ENCODE peak calls at places on chromosomes 16 and 17, in five cellular contexts. I is H9, B is neuronal stem cell, O is mesenchymal stem cell, G is H1. T is an unnamed sample.

GRCh38 chr16:90020838-90021382 is 1.7 kb upstream of the DBNDD1 start:
- DNase-seq in I (no peak), O (no peak), B (no peak), G (no peak), T (no peak)

GRCh38 chr16:88633684-88634140 is 4.7 kb upstream of the IL17C start:
- DNase-seq in B (no peak), G (peak; percentile 73), O (peak; percentile 57), I (peak; percentile 86), T (peak; percentile 18)

GRCh38 chr17:69597898-69598692 is 183.6 kb downstream of the MAP2K6 start:
- DNase-seq in G (no peak), B (no peak), I (no peak), O (peak; percentile 77), T (peak; percentile 25)

GRCh38 chr16:30060354-30061194 is 5.0 kb upstream of the ALDOA start:
- DNase-seq in O (peak; percentile 52), B (no peak), G (no peak), I (no peak), T (peak; percentile 71)

GRCh38 chr16:71409038-71409775 is 32.6 kb downstream of the TLE7 start:
- DNase-seq in B (no peak), O (no peak), G (no peak), I (no peak), T (no peak)

GRCh38 chr17:45307290-45308015 is 9.4 kb downstream of the MAP3K14 start:
- DNase-seq in B (no peak), G (no peak), I (no peak), O (peak; percentile 82), T (peak; percentile 43)

GRCh38 chr17:77875881-77876509 is 82.5 kb upstream of the TNRC6C start:
- DNase-seq in B (no peak), G (no peak), I (no peak), O (peak; percentile 22), T (no peak)

GRCh38 chr17:59331929-59332889 is 754 bp downstream of the YPEL2 start:
- DNase-seq in O (peak; percentile 34), B (peak; percentile 36), I (no peak), G (peak; percentile 66), T (no peak)

GRCh38 chr16:46857261-46857962 is 26.4 kb upstream of the C16orf87 start:
- DNase-seq in I (no peak), O (peak; percentile 76), G (no peak), B (no peak), T (no peak)

GRCh38 chr16:86037999-86038922 is 139.3 kb downstream of the IRF8 start:
- DNase-seq in G (no peak), O (no peak), I (no peak), B (no peak), T (no peak)

GRCh38 chr17:29640413-29640812 is 17.7 kb upstream of the CORO6 start:
- DNase-seq in B (no peak), O (peak; percentile 50), I (no peak), G (no peak), T (peak; percentile 62)

GRCh38 chr17:64020068-64020766 is at the start of gene ICAM2:
- DNase-seq in B (no peak), G (no peak), O (no peak), I (no peak), T (no peak)

GRCh38 chr16:2715519-2715918 is 4.5 kb downstream of the PRSS27 start:
- DNase-seq in B (peak; percentile 40), O (peak; percentile 51), G (peak; percentile 80), I (peak; percentile 77), T (peak; percentile 81)

GRCh38 chr17:27226611-27227234 is 67.2 kb upstream of the WSB1 start:
- DNase-seq in I (no peak), G (no peak), B (no peak), O (peak; percentile 65), T (peak; percentile 17)

GRCh38 chr16:77297996-77298637 is 98.9 kb downstream of the SYCE1L start:
- DNase-seq in I (no peak), O (peak; percentile 40), B (no peak), G (no peak), T (peak; percentile 50)

GRCh38 chr17:77527394-77527793 is 386.6 kb downstream of the SEC14L1 start:
- DNase-seq in I (no peak), O (no peak), B (no peak), G (no peak), T (no peak)

GRCh38 chr16:53912155-53912554 is 208.2 kb downstream of the FTO start:
- DNase-seq in G (no peak), O (peak; percentile 69), I (no peak), B (no peak), T (peak; percentile 28)

GRCh38 chr16:50862818-50863672 is 121.2 kb downstream of the CYLD start:
- DNase-seq in G (peak; percentile 31), I (no peak), B (no peak), O (no peak), T (no peak)

GRCh38 chr17:36183001-36183810 is 6.8 kb upstream of the TBC1D3B start:
- DNase-seq in B (peak; percentile 77), O (peak; percentile 78), G (peak; percentile 89), I (peak; percentile 94), T (peak; percentile 46)

GRCh38 chr17:47741109-47741792 is 8.2 kb downstream of the TBX21 start:
- DNase-seq in O (no peak), I (peak; percentile 24), G (no peak), B (no peak), T (no peak)

GRCh38 chr17:2706911-2707510 is 4.6 kb downstream of the CLUH start:
- DNase-seq in G (no peak), O (no peak), I (no peak), B (no peak), T (no peak)

GRCh38 chr16:22265351-22265750 is 31.9 kb upstream of the POLR3E start:
- DNase-seq in I (no peak), B (no peak), G (no peak), O (no peak), T (peak; percentile 75)

GRCh38 chr17:83062011-83062817 is 17.2 kb upstream of the METRNL start:
- DNase-seq in O (no peak), I (peak; percentile 31), G (peak; percentile 36), B (no peak), T (no peak)

GRCh38 chr17:74499992-74500391 is 31.3 kb downstream of the CD300LB start:
- DNase-seq in G (no peak), I (no peak), O (no peak), B (no peak), T (no peak)

GRCh38 chr16:55204923-55205322 is 119.1 kb upstream of the IRX6 start:
- DNase-seq in B (no peak), I (no peak), G (no peak), O (no peak), T (no peak)

GRCh38 chr16:17396762-17397498 is 73.8 kb downstream of the XYLT1 start:
- DNase-seq in G (no peak), B (no peak), O (no peak), I (no peak), T (no peak)

GRCh38 chr16:55418586-55418985 is 60.4 kb upstream of the MMP2 start:
- DNase-seq in I (peak; percentile 35), B (no peak), G (no peak), O (no peak), T (peak; percentile 11)

GRCh38 chr17:38326996-38327792 is 16.6 kb downstream of the GPR179 start:
- DNase-seq in O (no peak), I (peak; percentile 30), B (no peak), G (no peak), T (no peak)

GRCh38 chr16:82280867-82281266 is 110.8 kb upstream of the MPHOSPH6 start:
- DNase-seq in O (no peak), B (no peak), I (no peak), G (no peak), T (no peak)

GRCh38 chr17:55450232-55450631 is 28.6 kb upstream of the MMD start:
- DNase-seq in G (no peak), B (no peak), I (no peak), O (no peak), T (no peak)

GRCh38 chr16:50666658-50667496 is 14.2 kb downstream of the SNX20 start:
- DNase-seq in O (no peak), G (no peak), B (no peak), I (peak; percentile 69), T (no peak)

GRCh38 chr17:31564883-31565297 is 173.4 kb downstream of the RAB11FIP4 start:
- DNase-seq in B (no peak), O (peak; percentile 62), I (peak; percentile 71), G (no peak), T (no peak)
- H2BK120ac ChIP-seq in B (no peak overlapping the region), O (no peak overlapping the region), I (no peak overlapping the region), G (no peak overlapping the region), T (no peak overlapping the region)

GRCh38 chr16:1691956-1692355 is 13.9 kb downstream of the JPT2 start:
- DNase-seq in O (peak; percentile 77), I (no peak), G (no peak), B (no peak), T (peak; percentile 98)

GRCh38 chr16:1691276-1691675 is 13.2 kb downstream of the JPT2 start:
- DNase-seq in I (no peak), G (no peak), B (no peak), O (peak; percentile 28), T (no peak)

GRCh38 chr16:1689853-1690252 is 11.8 kb downstream of the JPT2 start:
- DNase-seq in B (no peak), O (no peak), G (no peak), I (no peak), T (peak; percentile 82)

GRCh38 chr16:1688807-1689560 is 10.9 kb downstream of the JPT2 start:
- DNase-seq in G (no peak), I (no peak), O (peak; percentile 32), B (no peak), T (peak; percentile 98)

DNA sequence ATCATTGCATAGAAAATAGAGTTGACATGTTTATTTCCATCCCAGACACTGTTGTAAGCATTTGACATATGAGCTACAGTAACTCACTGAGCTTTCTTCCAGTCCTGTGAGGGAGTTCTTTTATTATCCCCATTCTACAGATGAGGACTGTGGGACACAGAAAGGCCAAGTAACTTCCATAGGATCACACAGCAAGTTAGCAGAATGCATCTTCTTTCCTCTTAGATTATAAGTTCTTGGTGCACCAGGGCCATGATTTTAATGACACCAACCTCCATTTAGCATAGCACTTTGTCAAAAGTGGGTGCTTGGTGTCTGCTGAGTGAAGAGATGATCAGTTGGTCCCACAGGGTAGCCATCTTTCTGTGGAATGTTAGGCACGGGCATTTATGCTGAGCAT is 12.7 kb downstream of the JPT2 start:
- DNase-seq in I (no peak), O (no peak), G (no peak), B (no peak), T (no peak)
- H3K4me2 ChIP-seq in I (no peak overlapping the region), O (no peak overlapping the region), G (no peak overlapping the region), B (no peak overlapping the region), T (no peak overlapping the region)

GRCh38 chr17:71084838-71085237 is 915.5 kb downstream of the KCNJ2 start:
- DNase-seq in G (no peak), I (no peak), O (no peak), B (no peak), T (no peak)
- H2BK12ac ChIP-seq in G (no peak overlapping the region), I (no peak overlapping the region), O (no peak overlapping the region), B (no peak overlapping the region), T (no peak overlapping the region)

GRCh38 chr16:11627292-11627663 is 40.6 kb upstream of the LITAF start:
- DNase-seq in G (no peak), O (no peak), I (no peak), B (no peak), T (peak; percentile 65)
- H2BK120ac ChIP-seq in G (no peak overlapping the region), O (no peak overlapping the region), I (no peak overlapping the region), B (no peak overlapping the region), T (no peak overlapping the region)